ENCODE peak calls at places on chromosome X, in six cellular contexts. T, K, B, X, Y and I are unnamed samples.
A peak's percentile ranks its signal among the peaks of the same experiment; 100 is the strongest.

GRCh38 chrX:42229533-42229932 is 306.2 kb upstream of the CASK start:
- DNase-seq in T (no peak), K (no peak), B (no peak), X (no peak), Y (no peak), I (no peak)

GRCh38 chrX:15349046-15349445 is 13.7 kb upstream of the PIGA start:
- DNase-seq in T (peak; percentile 64), K (peak; percentile 46), B (peak; percentile 73), X (peak; percentile 23), Y (peak; percentile 29), I (peak; percentile 72)

GRCh38 chrX:17738737-17739535 is 1.6 kb downstream of the SCML1 start:
- DNase-seq in T (no peak), K (no peak), B (no peak), X (no peak), Y (no peak), I (no peak)

GRCh38 chrX:119482497-119483480 is 14.5 kb downstream of the SLC25A5 start:
- DNase-seq in T (peak; percentile 42), K (peak; percentile 64), B (peak; percentile 39), X (peak; percentile 74), Y (no peak), I (peak; percentile 40)

GRCh38 chrX:65587616-65588526 is 53.3 kb upstream of the LAS1L start:
- DNase-seq in T (peak; percentile 34), K (peak; percentile 84), B (peak; percentile 49), X (no peak), Y (peak; percentile 52), I (no peak)

GRCh38 chrX:119880552-119881437 is 9.2 kb downstream of the NDUFA1 start:
- DNase-seq in T (peak; percentile 29), K (peak; percentile 45), B (peak; percentile 63), X (peak; percentile 62), Y (no peak), I (peak; percentile 69)

GRCh38 chrX:121902463-121902862 is 855.1 kb downstream of the GLUD2 start:
- DNase-seq in T (peak; percentile 4), K (no peak), B (no peak), X (no peak), Y (no peak), I (no peak)

GRCh38 chrX:68828740-68829593 is at the start of gene EFNB1:
- DNase-seq in T (peak; percentile 90), K (peak; percentile 93), B (peak; percentile 96), X (peak; percentile 85), Y (peak; percentile 79), I (peak; percentile 98)

GRCh38 chrX:155995476-155995875 is 2.0 kb upstream of the IL9R start:
- DNase-seq in T (no peak), K (no peak), B (no peak), X (no peak), Y (no peak), I (no peak)

GRCh38 chrX:57528670-57529255 is 63.0 kb upstream of the ZXDB start:
- DNase-seq in T (peak; percentile 9), K (no peak), B (peak; percentile 1), X (no peak), Y (no peak), I (peak; percentile 28)

GRCh38 chrX:98111684-98112083 is 1228.0 kb downstream of the RPA4 start:
- DNase-seq in T (no peak), K (no peak), B (no peak), X (no peak), Y (no peak), I (no peak)

GRCh38 chrX:10387011-10387410 is 230.2 kb downstream of the CLCN4 start:
- DNase-seq in T (peak; percentile 55), K (no peak), B (peak; percentile 41), X (no peak), Y (no peak), I (no peak)

GRCh38 chrX:16739574-16739973 is 20.2 kb downstream of the SYAP1 start:
- DNase-seq in T (no peak), K (no peak), B (no peak), X (no peak), Y (no peak), I (no peak)

GRCh38 chrX:121755541-121755940 is 708.1 kb downstream of the GLUD2 start:
- DNase-seq in T (peak; percentile 11), K (no peak), B (no peak), X (no peak), Y (no peak), I (no peak)

GRCh38 chrX:29687687-29688086 is 527.7 kb upstream of the MAGEB2 start:
- DNase-seq in T (peak; percentile 49), K (no peak), B (peak; percentile 76), X (no peak), Y (no peak), I (no peak)

GRCh38 chrX:20056704-20057103 is 60.0 kb downstream of the MAP7D2 start:
- DNase-seq in T (peak; percentile 90), K (no peak), B (peak; percentile 41), X (no peak), Y (peak; percentile 14), I (peak; percentile 12)

GRCh38 chrX:108699368-108699767 is 37.0 kb downstream of the IRS4 start:
- DNase-seq in T (peak; percentile 19), K (no peak), B (peak; percentile 14), X (peak; percentile 2), Y (no peak), I (peak; percentile 69)

GRCh38 chrX:5236096-5236495 is 992.6 kb downstream of the NLGN4X start:
- DNase-seq in T (peak; percentile 6), K (no peak), B (no peak), X (no peak), Y (no peak), I (peak; percentile 4)

GRCh38 chrX:151970661-151971060 is 3.8 kb downstream of the GABRE start:
- DNase-seq in T (peak; percentile 82), K (peak; percentile 77), B (peak; percentile 65), X (no peak), Y (no peak), I (no peak)

GRCh38 chrX:15515931-15516330 is 15.3 kb downstream of the BMX start:
- DNase-seq in T (no peak), K (no peak), B (no peak), X (no peak), Y (no peak), I (no peak)

GRCh38 chrX:121308276-121308805 is 260.9 kb downstream of the GLUD2 start:
- DNase-seq in T (peak; percentile 67), K (peak; percentile 45), B (no peak), X (peak; percentile 32), Y (no peak), I (no peak)

GRCh38 chrX:16140448-16140847 is 17.1 kb downstream of the GRPR start:
- DNase-seq in T (no peak), K (no peak), B (no peak), X (no peak), Y (no peak), I (no peak)

GRCh38 chrX:79570524-79571240 is 203.5 kb upstream of the ITM2A start:
- DNase-seq in T (no peak), K (no peak), B (no peak), X (no peak), Y (no peak), I (no peak)

GRCh38 chrX:103187953-103188475 is 26.9 kb upstream of the BEX4 start:
- DNase-seq in T (peak; percentile 10), K (no peak), B (no peak), X (no peak), Y (no peak), I (no peak)

GRCh38 chrX:150092549-150092948 is 154.3 kb upstream of the EOLA2 start:
- DNase-seq in T (no peak), K (no peak), B (no peak), X (no peak), Y (no peak), I (peak; percentile 9)

GRCh38 chrX:69031971-69032391 is 133.3 kb downstream of the PJA1 start:
- DNase-seq in T (peak; percentile 62), K (peak; percentile 23), B (peak; percentile 50), X (no peak), Y (no peak), I (no peak)

GRCh38 chrX:150032742-150033141 is 94.5 kb upstream of the EOLA2 start:
- DNase-seq in T (peak; percentile 76), K (no peak), B (peak; percentile 81), X (no peak), Y (no peak), I (no peak)

GRCh38 chrX:114344756-114345155 is 239.1 kb upstream of the HTR2C start:
- DNase-seq in T (peak; percentile 16), K (no peak), B (peak; percentile 22), X (peak; percentile 4), Y (peak; percentile 21), I (peak; percentile 89)

GRCh38 chrX:107485019-107485418 is 35.6 kb downstream of the FRMPD3 start:
- DNase-seq in T (no peak), K (no peak), B (no peak), X (no peak), Y (no peak), I (peak; percentile 15)

GRCh38 chrX:136623400-136623799 is 24.6 kb upstream of the CD40LG start:
- DNase-seq in T (no peak), K (no peak), B (no peak), X (no peak), Y (no peak), I (no peak)

GRCh38 chrX:71298119-71298518 is 3.4 kb upstream of the ITGB1BP2 start:
- DNase-seq in T (no peak), K (no peak), B (no peak), X (no peak), Y (no peak), I (no peak)